ENCODE peak calls at places on chromosome 19, in five cellular contexts. H is WTC11, S is K562, J is HepG2, P is GM12878. Q is an unnamed sample.
A peak's percentile ranks its signal among the peaks of the same experiment; 100 is the strongest.

GRCh38 chr19:45955905-45956608 is 17.6 kb downstream of the NOVA2 start:
- DNase-seq in J (peak; percentile 38), S (no peak), H (no peak), P (no peak), Q (peak; percentile 81)

GRCh38 chr19:49132974-49133609 is 13.7 kb downstream of the PPFIA3 start:
- DNase-seq in J (no peak), H (peak; percentile 70), S (peak; percentile 38), P (no peak), Q (no peak)

GRCh38 chr19:50333737-50334617 is 4.8 kb upstream of the KCNC3 start:
- DNase-seq in H (peak; percentile 77), J (no peak), P (no peak), S (peak; percentile 99), Q (peak; percentile 90)

GRCh38 chr19:17557461-17557860 is 2.0 kb downstream of the COLGALT1 start:
- DNase-seq in H (no peak), S (no peak), J (no peak), P (no peak), Q (no peak)

GRCh38 chr19:56111601-56112312 is 9.3 kb downstream of the ZNF787 start:
- DNase-seq in P (no peak), H (no peak), S (no peak), J (peak; percentile 45), Q (no peak)

GRCh38 chr19:23470873-23471555 is 75.7 kb upstream of the ZNF91 start:
- DNase-seq in H (peak; percentile 16), S (no peak), P (no peak), J (no peak), Q (no peak)

GRCh38 chr19:12272980-12273901 is 21.4 kb downstream of the ZNF44 start:
- DNase-seq in P (no peak), J (no peak), S (no peak), H (no peak), Q (no peak)

GRCh38 chr19:10763828-10764339 is 46.0 kb downstream of the DNM2 start:
- DNase-seq in J (no peak), H (no peak), S (no peak), P (no peak), Q (no peak)

GRCh38 chr19:3985643-3986259 is 488 bp upstream of the EEF2 start:
- DNase-seq in P (no peak), J (no peak), H (no peak), S (no peak), Q (no peak)

GRCh38 chr19:5434970-5435641 is 20.1 kb upstream of the ZNRF4 start:
- DNase-seq in J (peak; percentile 42), S (peak; percentile 71), H (no peak), P (no peak), Q (peak; percentile 74)

DNA sequence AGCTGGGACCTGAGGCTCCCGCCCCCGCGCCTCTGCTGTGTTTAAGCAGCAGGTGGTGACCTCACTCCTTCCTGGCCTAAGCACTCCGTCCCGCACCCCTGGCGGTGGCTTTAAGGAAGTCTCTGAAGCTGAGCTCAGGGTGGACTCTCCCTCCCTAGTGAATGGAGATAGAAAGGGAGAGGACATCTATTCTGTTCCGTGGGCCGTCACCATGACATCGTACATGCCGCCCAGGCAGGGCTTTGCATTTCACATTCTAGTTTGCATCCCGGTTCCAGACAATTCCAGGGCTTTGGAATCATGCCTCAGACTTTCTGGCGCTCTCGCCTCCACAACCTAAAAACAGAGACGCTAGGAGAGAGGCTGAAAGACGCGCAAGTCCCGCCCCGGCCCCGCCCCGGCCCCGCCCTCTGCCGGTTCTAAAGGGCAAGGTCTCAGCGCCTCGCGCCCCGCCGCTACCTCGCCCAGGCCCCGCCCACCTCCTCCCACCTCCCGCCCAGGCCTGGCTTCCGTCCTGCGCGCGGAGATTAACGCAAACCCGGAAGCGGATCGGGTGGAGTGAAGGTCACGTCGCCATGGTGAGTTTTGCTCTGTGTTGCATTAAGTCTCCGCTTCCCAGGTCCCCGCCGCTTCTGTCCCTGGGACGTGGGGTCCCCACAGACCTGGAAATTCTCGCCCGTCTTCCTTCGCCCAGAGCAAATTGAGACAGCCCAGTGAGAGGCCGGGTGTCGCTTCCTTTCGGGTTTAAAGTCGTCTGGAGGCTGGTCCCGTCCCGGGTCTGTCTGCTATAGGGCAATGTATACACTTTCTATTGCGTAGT is at the start of gene ZNF808:
- DNase-seq in J (peak; percentile 85), H (peak; percentile 99), S (peak; percentile 89), P (peak; percentile 68), Q (peak; percentile 5)
- TF ChIP-seq ESRRA in J (no peak), H (no peak), S (peak; percentile 68), P (no peak), Q (no peak)

DNA sequence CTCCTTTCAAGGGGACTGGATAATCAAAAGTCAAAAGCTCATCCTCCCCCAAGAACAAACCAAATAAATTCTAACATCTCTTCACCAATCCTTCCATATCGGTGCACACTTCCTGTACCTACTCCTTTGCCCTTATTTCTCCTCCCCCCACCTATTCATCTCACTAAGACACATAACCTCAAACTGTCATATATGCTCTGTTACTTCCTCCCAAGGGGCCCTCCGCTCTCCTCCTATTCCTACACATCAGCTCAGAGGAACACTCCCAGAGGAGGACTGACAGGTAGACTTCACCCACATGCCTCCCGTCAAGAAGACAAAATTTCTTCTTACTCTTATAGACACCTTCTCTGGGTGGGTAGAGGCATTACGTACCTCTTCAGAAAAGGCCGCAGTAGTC is 48.1 kb downstream of the ZNF93 start:
- DNase-seq in S (no peak), P (no peak), J (no peak), H (no peak), Q (no peak)
- TF ChIP-seq ESRRA in S (no peak), P (no peak), J (no peak), H (no peak), Q (no peak)

GRCh38 chr19:31278555-31279435 is 70.4 kb downstream of the TSHZ3 start:
- DNase-seq in P (no peak), S (no peak), J (no peak), H (no peak), Q (no peak)
- TF ChIP-seq ESRRA in P (no peak), S (no peak), J (no peak), H (no peak), Q (no peak)

DNA sequence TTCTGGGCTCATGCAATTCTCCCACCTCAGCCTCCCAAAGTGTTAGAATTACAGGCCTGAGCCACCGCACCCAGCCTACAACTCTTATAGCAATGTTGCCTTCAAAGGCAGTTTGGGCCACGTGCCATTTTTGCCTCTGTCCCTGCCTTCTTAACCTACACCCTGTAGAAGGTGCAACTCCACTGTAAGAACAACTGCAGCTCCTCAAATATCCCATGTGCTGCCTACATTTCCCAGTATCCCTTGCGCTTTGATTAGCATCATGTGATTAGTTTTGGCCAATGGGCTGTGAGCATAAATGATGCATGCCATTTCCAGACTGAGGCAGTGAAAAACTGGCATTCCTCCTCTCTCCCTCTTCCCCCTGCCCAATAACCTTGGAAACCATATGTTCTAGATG is 75.3 kb upstream of the MRI1 start:
- DNase-seq in S (peak; percentile 79), J (peak; percentile 7), H (peak; percentile 19), P (peak; percentile 19), Q (peak; percentile 44)
- TF ChIP-seq ESRRA in S (no peak), J (no peak), H (no peak), P (no peak), Q (no peak)

GRCh38 chr19:576768-577438 is 4.5 kb downstream of the BSG start:
- DNase-seq in H (no peak), P (no peak), J (no peak), S (no peak), Q (no peak)
- TF ChIP-seq ESRRA in H (no peak), P (no peak), J (no peak), S (no peak), Q (no peak)

DNA sequence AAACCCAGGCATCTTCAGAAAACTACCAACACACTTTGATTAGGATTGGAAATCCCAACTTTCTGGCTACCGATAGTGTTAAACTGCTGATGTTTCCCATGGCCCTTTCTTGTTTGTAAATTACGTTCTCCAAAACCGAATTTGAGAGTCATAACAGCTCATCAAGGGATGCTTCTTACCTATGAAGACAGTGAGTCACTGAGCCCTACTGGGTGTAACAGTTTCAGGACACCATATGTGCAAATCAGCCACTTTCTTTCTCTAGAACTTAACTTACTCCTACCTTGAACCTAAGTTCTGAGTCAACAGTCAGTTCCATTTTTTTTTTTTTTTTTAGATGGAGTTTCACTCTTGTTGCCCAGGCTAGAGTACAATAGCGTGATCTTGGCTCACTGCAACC is 410.1 kb upstream of the TSHZ3 start:
- DNase-seq in P (no peak), J (no peak), H (no peak), S (no peak), Q (no peak)
- TF ChIP-seq ESRRA in P (no peak), J (no peak), H (no peak), S (no peak), Q (no peak)

GRCh38 chr19:8451885-8452284 is 7.1 kb downstream of the HNRNPM start:
- DNase-seq in S (no peak), H (no peak), J (peak; percentile 28), P (no peak), Q (peak; percentile 38)
- TF ChIP-seq ESRRA in S (no peak), H (no peak), J (no peak), P (no peak), Q (no peak)

GRCh38 chr19:34332027-34332786 is 32.8 kb upstream of the GPI start:
- DNase-seq in S (no peak), H (no peak), P (no peak), J (no peak), Q (no peak)

GRCh38 chr19:34341935-34342680 is 22.9 kb upstream of the GPI start:
- DNase-seq in J (no peak), S (no peak), P (no peak), H (no peak), Q (no peak)

GRCh38 chr19:34335914-34336313 is 29.1 kb upstream of the GPI start:
- DNase-seq in S (no peak), J (peak; percentile 57), P (no peak), H (no peak), Q (no peak)

GRCh38 chr19:34337747-34338146 is 27.2 kb upstream of the GPI start:
- DNase-seq in H (no peak), S (no peak), J (no peak), P (no peak), Q (no peak)

GRCh38 chr19:34336781-34337271 is 28.2 kb upstream of the GPI start:
- DNase-seq in H (no peak), J (no peak), S (peak; percentile 44), P (no peak), Q (peak; percentile 46)
- TF ChIP-seq ESRRA in H (no peak), J (no peak), S (no peak), P (no peak), Q (no peak)

GRCh38 chr19:29841559-29842367 is 30.0 kb downstream of the CCNE1 start:
- DNase-seq in H (no peak), P (no peak), J (peak; percentile 91), S (peak; percentile 35), Q (peak; percentile 87)
- TF ChIP-seq ESRRA in H (no peak), P (no peak), J (no peak), S (no peak), Q (no peak)

Q was measured in A549.